ENCODE peak calls at places on chromosomes 12 and 14, in four cellular contexts. One of them, this sample, is unnamed.

GRCh38 chr14:53411110-53411509 is 258.0 kb upstream of the DDHD1 start:
- DNase-seq in testis: no peak
- DNase-seq in astrocyte of the spinal cord: peak; percentile 64
- DNase-seq in posterior cingulate gyrus: no peak
- DNase-seq in this sample: peak; percentile 14

GRCh38 chr14:99769123-99769522 is 24.1 kb upstream of the EML1 start:
- DNase-seq in astrocyte of the spinal cord: no peak
- DNase-seq in posterior cingulate gyrus: no peak
- DNase-seq in testis: no peak
- DNase-seq in this sample: no peak

GRCh38 chr14:103418508-103418818 is 33.2 kb downstream of the MARK3 start:
- DNase-seq in posterior cingulate gyrus: no peak
- DNase-seq in astrocyte of the spinal cord: peak; percentile 37
- DNase-seq in testis: no peak
- DNase-seq in this sample: peak; percentile 31

GRCh38 chr14:73723799-73724621 is 9.8 kb upstream of the PNMA1 start:
- DNase-seq in astrocyte of the spinal cord: peak; percentile 97
- DNase-seq in testis: peak; percentile 64
- DNase-seq in posterior cingulate gyrus: no peak
- DNase-seq in this sample: peak; percentile 90

GRCh38 chr14:72616294-72616693 is 277.6 kb downstream of the DPF3 start:
- DNase-seq in testis: peak; percentile 45
- DNase-seq in posterior cingulate gyrus: no peak
- DNase-seq in astrocyte of the spinal cord: peak; percentile 58
- DNase-seq in this sample: no peak

GRCh38 chr12:120474092-120474960 is 4.8 kb upstream of the SRSF9 start:
- DNase-seq in testis: peak; percentile 52
- DNase-seq in posterior cingulate gyrus: peak; percentile 43
- DNase-seq in astrocyte of the spinal cord: peak; percentile 69
- DNase-seq in this sample: peak; percentile 98

GRCh38 chr12:105393586-105393985 is 63.1 kb downstream of the C12orf75 start:
- DNase-seq in testis: no peak
- DNase-seq in posterior cingulate gyrus: no peak
- DNase-seq in astrocyte of the spinal cord: peak; percentile 36
- DNase-seq in this sample: no peak

GRCh38 chr12:92139634-92140555 is 5.8 kb downstream of the BTG1 start:
- DNase-seq in testis: no peak
- DNase-seq in astrocyte of the spinal cord: peak; percentile 64
- DNase-seq in posterior cingulate gyrus: no peak
- DNase-seq in this sample: peak; percentile 52

GRCh38 chr12:127081058-127081457 is 1185.9 kb upstream of the TMEM132C start:
- DNase-seq in posterior cingulate gyrus: no peak
- DNase-seq in testis: no peak
- DNase-seq in astrocyte of the spinal cord: no peak
- DNase-seq in this sample: peak; percentile 6

GRCh38 chr14:69818760-69819191 is 21.7 kb upstream of the SLC10A1 start:
- DNase-seq in astrocyte of the spinal cord: peak; percentile 68
- DNase-seq in posterior cingulate gyrus: no peak
- DNase-seq in testis: peak; percentile 72
- DNase-seq in this sample: peak; percentile 77

GRCh38 chr12:66563220-66563619 is 115.7 kb downstream of the GRIP1 start:
- DNase-seq in testis: no peak
- DNase-seq in astrocyte of the spinal cord: no peak
- DNase-seq in posterior cingulate gyrus: no peak
- DNase-seq in this sample: no peak